ENCODE peak calls at places on chromosomes 6 and 20, in five cellular contexts. One of them, this sample, is unnamed.

GRCh38 chr20:297925-298754 is 770 bp downstream of the ZCCHC3 start:
- DNase-seq in esophagus squamous epithelium: no peak
- DNase-seq in GM12865: peak
- DNase-seq in Peyer's patch: peak
- DNase-seq in fibroblast of mammary gland: peak
- DNase-seq in this sample: no peak

GRCh38 chr6:145070791-145071190 is 664.5 kb downstream of the EPM2A start:
- DNase-seq in GM12865: no peak
- DNase-seq in Peyer's patch: no peak
- DNase-seq in esophagus squamous epithelium: no peak
- DNase-seq in fibroblast of mammary gland: peak
- DNase-seq in this sample: no peak

GRCh38 chr6:123415844-123416468 is 220.8 kb downstream of the TRDN start:
- DNase-seq in Peyer's patch: no peak
- DNase-seq in GM12865: peak
- DNase-seq in fibroblast of mammary gland: peak
- DNase-seq in esophagus squamous epithelium: no peak
- DNase-seq in this sample: peak

GRCh38 chr6:69349776-69350175 is 447.0 kb downstream of the LMBRD1 start:
- DNase-seq in GM12865: no peak
- DNase-seq in esophagus squamous epithelium: no peak
- DNase-seq in Peyer's patch: no peak
- DNase-seq in fibroblast of mammary gland: no peak
- DNase-seq in this sample: no peak

GRCh38 chr6:51792273-51793030 is 295.0 kb downstream of the PKHD1 start:
- DNase-seq in fibroblast of mammary gland: no peak
- DNase-seq in GM12865: no peak
- DNase-seq in Peyer's patch: no peak
- DNase-seq in esophagus squamous epithelium: no peak
- DNase-seq in this sample: no peak

GRCh38 chr6:148392611-148393160 is 50.0 kb downstream of the SASH1 start:
- DNase-seq in fibroblast of mammary gland: no peak
- DNase-seq in Peyer's patch: no peak
- DNase-seq in esophagus squamous epithelium: no peak
- DNase-seq in GM12865: no peak
- DNase-seq in this sample: no peak

GRCh38 chr20:49642808-49643207 is 70.9 kb downstream of the B4GALT5 start:
- DNase-seq in Peyer's patch: no peak
- DNase-seq in GM12865: no peak
- DNase-seq in esophagus squamous epithelium: no peak
- DNase-seq in fibroblast of mammary gland: no peak
- DNase-seq in this sample: no peak

GRCh38 chr6:35727206-35727934 is 9.5 kb upstream of the ARMC12 start:
- DNase-seq in fibroblast of mammary gland: peak
- DNase-seq in esophagus squamous epithelium: no peak
- DNase-seq in GM12865: peak
- DNase-seq in Peyer's patch: peak
- DNase-seq in this sample: no peak

GRCh38 chr6:5213851-5214507 is 46.8 kb downstream of the LYRM4 start:
- DNase-seq in fibroblast of mammary gland: peak
- DNase-seq in esophagus squamous epithelium: no peak
- DNase-seq in GM12865: no peak
- DNase-seq in Peyer's patch: no peak
- DNase-seq in this sample: no peak

GRCh38 chr6:56757585-56757984 is 114.9 kb upstream of the DST start:
- DNase-seq in Peyer's patch: no peak
- DNase-seq in fibroblast of mammary gland: peak
- DNase-seq in esophagus squamous epithelium: no peak
- DNase-seq in GM12865: peak
- DNase-seq in this sample: no peak

GRCh38 chr20:63366658-63367360 is 5.7 kb upstream of the CHRNA4 start:
- DNase-seq in fibroblast of mammary gland: no peak
- DNase-seq in Peyer's patch: no peak
- DNase-seq in GM12865: no peak
- DNase-seq in esophagus squamous epithelium: no peak
- DNase-seq in this sample: no peak

GRCh38 chr6:12973302-12973865 is 256.8 kb downstream of the PHACTR1 start:
- DNase-seq in Peyer's patch: no peak
- DNase-seq in fibroblast of mammary gland: peak
- DNase-seq in GM12865: no peak
- DNase-seq in esophagus squamous epithelium: no peak
- DNase-seq in this sample: no peak

GRCh38 chr6:41555326-41556300 is 9.4 kb downstream of the FOXP4 start:
- DNase-seq in esophagus squamous epithelium: no peak
- DNase-seq in Peyer's patch: no peak
- DNase-seq in GM12865: no peak
- DNase-seq in fibroblast of mammary gland: no peak
- DNase-seq in this sample: no peak

GRCh38 chr20:1786496-1786895 is 108.7 kb upstream of the SIRPA start:
- DNase-seq in fibroblast of mammary gland: no peak
- DNase-seq in esophagus squamous epithelium: no peak
- DNase-seq in GM12865: no peak
- DNase-seq in Peyer's patch: no peak
- DNase-seq in this sample: no peak

GRCh38 chr20:36181934-36182603 is 27.5 kb downstream of the EPB41L1 start:
- DNase-seq in Peyer's patch: no peak
- DNase-seq in GM12865: no peak
- DNase-seq in fibroblast of mammary gland: peak
- DNase-seq in esophagus squamous epithelium: no peak
- DNase-seq in this sample: no peak

GRCh38 chr6:24721461-24722215 is 2.7 kb upstream of the C6orf62 start:
- DNase-seq in Peyer's patch: no peak
- DNase-seq in esophagus squamous epithelium: peak
- DNase-seq in fibroblast of mammary gland: peak
- DNase-seq in GM12865: no peak
- DNase-seq in this sample: no peak

GRCh38 chr6:75882734-75883133 is 133.7 kb downstream of the MYO6 start:
- DNase-seq in fibroblast of mammary gland: peak
- DNase-seq in GM12865: no peak
- DNase-seq in Peyer's patch: no peak
- DNase-seq in esophagus squamous epithelium: no peak
- DNase-seq in this sample: peak

GRCh38 chr6:33692760-33693158 is 18.7 kb downstream of the UQCC2 start:
- DNase-seq in esophagus squamous epithelium: no peak
- DNase-seq in Peyer's patch: no peak
- DNase-seq in GM12865: peak
- DNase-seq in fibroblast of mammary gland: peak
- DNase-seq in this sample: no peak

GRCh38 chr6:45422541-45423110 is 44.9 kb upstream of the SUPT3H start:
- DNase-seq in esophagus squamous epithelium: no peak
- DNase-seq in GM12865: peak
- DNase-seq in Peyer's patch: peak
- DNase-seq in fibroblast of mammary gland: no peak
- DNase-seq in this sample: no peak

GRCh38 chr6:142902636-142903053 is 42.3 kb downstream of the HIVEP2 start:
- DNase-seq in fibroblast of mammary gland: peak
- DNase-seq in Peyer's patch: no peak
- DNase-seq in GM12865: peak
- DNase-seq in esophagus squamous epithelium: no peak
- DNase-seq in this sample: peak

GRCh38 chr6:111417946-111418345 is 65.1 kb downstream of the REV3L start:
- DNase-seq in fibroblast of mammary gland: peak
- DNase-seq in GM12865: no peak
- DNase-seq in esophagus squamous epithelium: no peak
- DNase-seq in Peyer's patch: no peak
- DNase-seq in this sample: no peak
- H3K4me3 ChIP-seq in fibroblast of mammary gland: no peak
- H3K4me3 ChIP-seq in GM12865: no peak
- H3K4me3 ChIP-seq in esophagus squamous epithelium: no peak
- H3K4me3 ChIP-seq in Peyer's patch: no peak
- H3K4me3 ChIP-seq in this sample: no peak

DNA sequence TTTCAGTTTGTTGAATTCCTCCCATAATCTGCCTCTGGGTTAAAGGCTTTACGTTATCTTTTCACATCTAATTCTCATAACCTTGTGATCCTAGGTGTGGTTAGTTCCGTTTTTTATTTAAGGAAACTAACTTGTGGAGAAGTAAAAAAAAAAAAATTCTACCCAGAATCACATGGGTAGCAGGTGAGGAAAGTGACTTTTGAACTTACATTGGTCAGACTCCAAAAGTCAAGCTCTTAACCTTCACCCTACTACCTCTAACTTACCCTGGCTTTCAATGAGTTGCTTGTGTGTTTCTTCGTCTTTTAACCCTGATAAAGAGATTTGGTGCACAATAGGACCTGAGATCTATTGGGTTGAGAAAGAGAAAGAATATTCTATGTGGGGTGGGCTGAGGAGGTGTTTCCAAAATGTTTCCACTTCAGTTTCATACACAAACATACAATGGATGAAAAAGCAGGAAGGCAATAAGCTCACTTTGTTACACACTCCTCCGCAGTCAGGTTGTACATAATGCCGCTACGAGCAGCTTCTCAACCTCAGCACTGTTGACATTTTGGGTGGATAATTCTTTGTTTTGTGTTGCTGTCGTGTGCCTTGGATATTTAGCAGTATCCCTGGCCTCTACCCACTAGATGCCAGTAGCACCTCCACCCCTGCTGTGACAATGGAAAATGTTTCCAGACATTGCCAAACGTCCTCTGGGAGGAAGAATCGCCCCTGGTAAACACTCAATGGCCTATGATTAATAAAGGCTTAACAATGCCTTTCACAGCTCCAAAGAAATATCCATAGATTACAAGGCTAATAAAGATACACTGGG is 193.0 kb upstream of the ZNF217 start:
- DNase-seq in Peyer's patch: no peak
- DNase-seq in GM12865: no peak
- DNase-seq in fibroblast of mammary gland: no peak
- DNase-seq in esophagus squamous epithelium: no peak
- DNase-seq in this sample: no peak
- TF ChIP-seq CTCF in Peyer's patch: no peak
- TF ChIP-seq CTCF in GM12865: no peak
- TF ChIP-seq CTCF in fibroblast of mammary gland: no peak
- TF ChIP-seq CTCF in esophagus squamous epithelium: peak
- TF ChIP-seq CTCF in this sample: no peak

GRCh38 chr6:133887478-133887877 is 1.4 kb upstream of the TCF21 start:
- DNase-seq in Peyer's patch: no peak
- DNase-seq in fibroblast of mammary gland: no peak
- DNase-seq in GM12865: no peak
- DNase-seq in esophagus squamous epithelium: no peak
- DNase-seq in this sample: no peak

GRCh38 chr6:133890941-133891813 is 2.3 kb downstream of the TCF21 start:
- DNase-seq in esophagus squamous epithelium: no peak
- DNase-seq in GM12865: no peak
- DNase-seq in Peyer's patch: peak
- DNase-seq in fibroblast of mammary gland: peak
- DNase-seq in this sample: no peak

GRCh38 chr6:133889557-133890301 is 816 bp downstream of the TCF21 start:
- DNase-seq in fibroblast of mammary gland: no peak
- DNase-seq in GM12865: no peak
- DNase-seq in esophagus squamous epithelium: no peak
- DNase-seq in Peyer's patch: peak
- DNase-seq in this sample: no peak

GRCh38 chr6:133891814-133892443 is 3.0 kb downstream of the TCF21 start:
- DNase-seq in Peyer's patch: no peak
- DNase-seq in fibroblast of mammary gland: no peak
- DNase-seq in GM12865: no peak
- DNase-seq in esophagus squamous epithelium: no peak
- DNase-seq in this sample: no peak

GRCh38 chr6:133888931-133889556 is at the start of gene TCF21:
- DNase-seq in GM12865: no peak
- DNase-seq in fibroblast of mammary gland: no peak
- DNase-seq in esophagus squamous epithelium: no peak
- DNase-seq in Peyer's patch: peak
- DNase-seq in this sample: no peak
- H3K4me3 ChIP-seq in GM12865: no peak
- H3K4me3 ChIP-seq in fibroblast of mammary gland: no peak
- H3K4me3 ChIP-seq in esophagus squamous epithelium: peak
- H3K4me3 ChIP-seq in Peyer's patch: peak
- H3K4me3 ChIP-seq in this sample: no peak

GRCh38 chr6:63635563-63636515 is at the start of gene PHF3:
- DNase-seq in esophagus squamous epithelium: peak
- DNase-seq in Peyer's patch: peak
- DNase-seq in GM12865: peak
- DNase-seq in fibroblast of mammary gland: peak
- DNase-seq in this sample: peak
- TF ChIP-seq CTCF in esophagus squamous epithelium: peak
- TF ChIP-seq CTCF in Peyer's patch: no peak
- TF ChIP-seq CTCF in GM12865: no peak
- TF ChIP-seq CTCF in fibroblast of mammary gland: no peak
- TF ChIP-seq CTCF in this sample: no peak

This sample was measured in HFF-Myc.